ENCODE peak calls at places on chromosomes 13 and 19, in six cellular contexts. T is keratinocyte; D is psoas muscle; P is thoracic aorta; Y is ascending aorta; H is CD8-positive, alpha-beta T cell. I is an unnamed sample. For H3K4me1, the result is how much of the 10 kb centered on the place peaks cover.

GRCh38 chr19:7333198-7334118 is 15.3 kb upstream of the ARHGEF18 start:
- DNase-seq in P (no peak), Y (no peak), T (no peak), D (no peak), H (no peak), I (no peak)

GRCh38 chr19:44719262-44719701 is 20.3 kb downstream of the CEACAM16 start:
- DNase-seq in H (no peak), D (no peak), Y (no peak), P (no peak), T (no peak), I (no peak)

GRCh38 chr19:36110487-36111199 is at the start of gene OVOL3:
- DNase-seq in Y (no peak), H (no peak), D (no peak), T (no peak), P (no peak), I (no peak)

GRCh38 chr13:87035538-87035937 is 635.6 kb upstream of the SLITRK5 start:
- DNase-seq in H (no peak), T (no peak), D (no peak), P (no peak), Y (no peak), I (no peak)

GRCh38 chr13:35621989-35622388 is 145.5 kb upstream of the MAB21L1 start:
- DNase-seq in D (no peak), T (no peak), P (no peak), H (no peak), Y (no peak), I (no peak)

GRCh38 chr19:7921955-7922840 is 2.1 kb downstream of the SNAPC2 start:
- DNase-seq in Y (no peak), D (peak), H (no peak), P (no peak), T (no peak), I (no peak)

GRCh38 chr13:72643339-72643989 is 84.0 kb downstream of the MZT1 start:
- DNase-seq in H (peak), D (peak), T (peak), Y (no peak), P (no peak), I (no peak)

GRCh38 chr19:38656171-38656981 is 8.9 kb downstream of the ACTN4 start:
- DNase-seq in Y (no peak), P (no peak), T (no peak), D (no peak), H (no peak), I (no peak)

GRCh38 chr13:23963947-23964346 is 66.6 kb upstream of the C1QTNF9B start:
- DNase-seq in H (no peak), P (no peak), D (no peak), Y (no peak), T (no peak), I (no peak)

GRCh38 chr19:57570707-57571106 is 8.0 kb downstream of the ZNF416 start:
- DNase-seq in P (no peak), H (no peak), D (no peak), T (no peak), Y (no peak), I (no peak)

GRCh38 chr13:42056146-42056545 is 7.7 kb downstream of the DGKH start:
- DNase-seq in Y (no peak), P (no peak), D (no peak), T (no peak), H (no peak), I (no peak)

GRCh38 chr19:48637948-48638830 is 1.0 kb upstream of the DBP start:
- DNase-seq in Y (peak), P (no peak), T (no peak), H (peak), D (peak), I (peak)

GRCh38 chr19:38006361-38007045 is 99.5 kb downstream of the SIPA1L3 start:
- DNase-seq in P (no peak), H (no peak), D (no peak), T (no peak), Y (no peak), I (no peak)

GRCh38 chr19:44573183-44573582 is 40.2 kb upstream of the IGSF23 start:
- DNase-seq in H (no peak), T (no peak), P (no peak), D (no peak), Y (no peak), I (no peak)

GRCh38 chr13:36872621-36873020 is 47.4 kb downstream of the SMAD9 start:
- DNase-seq in P (no peak), T (no peak), D (peak), Y (no peak), H (no peak), I (no peak)

GRCh38 chr13:113853518-113854237 is 10.2 kb downstream of the GAS6 start:
- DNase-seq in D (no peak), H (no peak), T (no peak), Y (no peak), P (no peak), I (peak)

DNA sequence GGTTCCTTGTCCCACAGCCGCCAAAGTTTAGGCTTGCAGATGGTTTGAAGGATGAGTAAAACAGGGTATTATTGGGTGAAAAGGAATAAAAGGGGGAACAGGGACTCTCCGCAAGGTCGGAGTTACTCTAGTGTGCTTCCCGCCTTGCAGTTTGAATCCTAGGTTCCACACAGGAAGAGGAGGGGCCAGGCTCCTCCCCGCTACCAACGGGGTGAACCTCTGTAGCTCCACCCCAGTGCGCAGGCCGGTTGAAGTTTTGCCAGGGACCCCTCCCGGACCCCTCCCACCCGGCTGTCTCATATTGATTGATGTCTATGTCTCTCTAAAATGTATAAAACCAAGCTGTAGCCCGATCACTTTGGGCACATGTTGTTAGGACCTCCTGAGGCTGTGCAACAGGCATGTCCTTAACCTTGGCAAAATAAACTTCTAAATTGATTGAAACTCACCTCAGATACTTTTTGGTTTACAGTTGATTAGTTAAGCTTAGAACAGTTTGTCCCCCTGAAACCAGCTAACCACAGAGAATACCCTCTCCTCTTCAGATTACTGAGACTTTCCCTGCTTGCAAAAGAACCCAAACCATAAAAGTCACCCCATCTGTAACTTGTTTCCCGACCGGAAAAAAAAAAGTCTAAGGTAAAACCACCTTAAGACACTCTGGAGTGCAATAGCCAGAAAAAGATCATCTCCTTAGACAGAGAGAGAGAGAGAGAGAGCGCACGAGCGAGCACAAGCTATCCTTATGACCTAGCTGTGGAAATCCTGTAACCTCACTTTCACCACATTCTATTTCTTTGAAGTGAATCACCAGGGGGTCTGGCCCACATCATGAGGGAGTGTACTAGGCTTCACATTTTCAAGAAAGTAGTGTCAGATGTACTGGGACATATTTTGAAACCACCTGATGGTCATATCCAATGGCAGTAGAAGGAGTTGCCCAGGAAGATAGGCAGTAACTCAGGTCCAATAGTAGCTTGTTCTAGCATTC is 11.3 kb upstream of the GTF2F2 start:
- DNase-seq in D (peak), T (no peak), H (no peak), Y (no peak), P (no peak), I (peak)
- H3K4me3 ChIP-seq in D (no peak), T (no peak), H (no peak), Y (no peak), P (no peak), I (no peak)

GRCh38 chr19:14901675-14902260 is 15.8 kb upstream of the OR7A17 start:
- DNase-seq in T (no peak), D (no peak), Y (no peak), H (no peak), P (no peak), I (no peak)

DNA sequence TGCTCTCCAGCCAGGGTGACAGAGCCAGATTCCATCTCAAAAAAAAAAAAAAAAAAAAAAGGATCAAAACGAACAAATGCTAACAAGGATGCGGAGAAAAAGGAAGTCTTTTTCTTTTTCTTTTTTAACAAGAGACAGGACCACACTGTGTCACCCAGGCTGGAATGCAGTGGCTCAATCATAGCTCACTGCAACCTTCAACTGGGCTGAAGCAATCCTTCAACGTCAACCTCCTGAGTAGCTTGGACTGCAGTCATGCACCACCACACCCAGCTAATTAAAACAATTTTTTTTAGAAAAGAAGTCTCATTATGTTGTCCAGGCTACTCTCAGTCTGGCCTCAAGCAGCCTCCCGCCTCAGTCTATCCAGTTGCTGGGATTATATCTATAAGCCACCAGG is 20.8 kb upstream of the OR7A17 start:
- DNase-seq in P (no peak), Y (no peak), T (no peak), H (no peak), D (no peak), I (no peak)
- TF ChIP-seq CTCF in P (no peak), Y (no peak), T (no peak), H (no peak), D (no peak), I (no peak)

GRCh38 chr13:110391273-110391672 is 84.2 kb downstream of the COL4A2 start:
- DNase-seq in P (no peak), D (no peak), H (no peak), Y (no peak), T (no peak), I (no peak)
- H3K4me1 ChIP-seq in P (half or more), D (under half), H (under half), Y (half or more), T (under half), I (under half)

DNA sequence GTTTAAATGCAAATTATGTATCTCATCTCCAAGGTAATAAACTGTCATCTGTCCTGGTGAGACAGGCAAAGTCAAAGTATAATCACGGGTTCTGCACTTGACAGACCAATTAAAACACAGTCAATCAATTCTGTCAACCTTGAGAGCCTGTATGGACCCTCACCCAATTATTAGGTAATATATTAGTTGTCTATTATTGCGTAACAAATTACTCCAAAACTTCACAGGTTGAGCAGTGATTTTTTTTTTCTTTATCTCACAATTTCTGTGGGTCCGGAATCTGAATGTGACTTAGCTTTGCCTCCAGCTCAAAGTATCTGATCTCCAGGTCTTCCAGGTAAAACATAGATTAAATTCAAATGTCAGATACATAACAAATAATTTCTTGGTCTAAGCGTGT is 707.4 kb upstream of the ARGLU1 start:
- DNase-seq in T (no peak), Y (no peak), D (no peak), H (no peak), P (no peak), I (no peak)
- H3K4me3 ChIP-seq in T (no peak), Y (no peak), D (no peak), H (no peak), P (no peak), I (no peak)